ENCODE peak calls at places on chromosomes 11 and 22, in seven cellular contexts. One of them, this sample, is unnamed.

GRCh38 chr11:27524155-27524554 is 17.6 kb upstream of the LIN7C start:
- DNase-seq in HCT116: peak; percentile 35
- DNase-seq in uterus: no peak
- DNase-seq in OCI-LY7: no peak
- DNase-seq in A549: no peak
- DNase-seq in heart left ventricle: no peak
- DNase-seq in sigmoid colon: no peak
- DNase-seq in this sample: no peak

GRCh38 chr11:87338046-87338639 is 300.4 kb downstream of the TMEM135 start:
- DNase-seq in HCT116: no peak
- DNase-seq in uterus: no peak
- DNase-seq in OCI-LY7: no peak
- DNase-seq in A549: no peak
- DNase-seq in heart left ventricle: no peak
- DNase-seq in sigmoid colon: no peak
- DNase-seq in this sample: no peak

GRCh38 chr22:34841321-34841901 is 224.5 kb upstream of the ISX start:
- DNase-seq in HCT116: no peak
- DNase-seq in uterus: no peak
- DNase-seq in OCI-LY7: no peak
- DNase-seq in A549: no peak
- DNase-seq in heart left ventricle: no peak
- DNase-seq in sigmoid colon: no peak
- DNase-seq in this sample: no peak

GRCh38 chr11:104876324-104876723 is 21.9 kb downstream of the CASP12 start:
- DNase-seq in HCT116: no peak
- DNase-seq in uterus: no peak
- DNase-seq in OCI-LY7: no peak
- DNase-seq in A549: no peak
- DNase-seq in heart left ventricle: no peak
- DNase-seq in sigmoid colon: no peak
- DNase-seq in this sample: no peak

GRCh38 chr11:123729602-123730001 is 11.9 kb downstream of the ZNF202 start:
- DNase-seq in HCT116: no peak
- DNase-seq in uterus: no peak
- DNase-seq in OCI-LY7: no peak
- DNase-seq in A549: no peak
- DNase-seq in heart left ventricle: no peak
- DNase-seq in sigmoid colon: no peak
- DNase-seq in this sample: no peak

GRCh38 chr11:29018631-29019030 is 910.4 kb downstream of the METTL15 start:
- DNase-seq in HCT116: no peak
- DNase-seq in uterus: no peak
- DNase-seq in OCI-LY7: no peak
- DNase-seq in A549: peak; percentile 49
- DNase-seq in heart left ventricle: no peak
- DNase-seq in sigmoid colon: no peak
- DNase-seq in this sample: no peak

GRCh38 chr11:61702701-61703312 is 22.6 kb downstream of the DAGLA start:
- DNase-seq in HCT116: no peak
- DNase-seq in uterus: no peak
- DNase-seq in OCI-LY7: no peak
- DNase-seq in A549: no peak
- DNase-seq in heart left ventricle: no peak
- DNase-seq in sigmoid colon: no peak
- DNase-seq in this sample: no peak

GRCh38 chr22:40603088-40603605 is 33.4 kb downstream of the MRTFA start:
- DNase-seq in HCT116: no peak
- DNase-seq in uterus: no peak
- DNase-seq in OCI-LY7: no peak
- DNase-seq in A549: no peak
- DNase-seq in heart left ventricle: no peak
- DNase-seq in sigmoid colon: no peak
- DNase-seq in this sample: no peak

GRCh38 chr11:116173946-116174911 is 598.6 kb downstream of the BUD13 start:
- DNase-seq in HCT116: no peak
- DNase-seq in uterus: no peak
- DNase-seq in OCI-LY7: no peak
- DNase-seq in A549: no peak
- DNase-seq in heart left ventricle: no peak
- DNase-seq in sigmoid colon: no peak
- DNase-seq in this sample: no peak

GRCh38 chr11:6855971-6856542 is 6.8 kb upstream of the OR10A2 start:
- DNase-seq in HCT116: no peak
- DNase-seq in uterus: no peak
- DNase-seq in OCI-LY7: no peak
- DNase-seq in A549: no peak
- DNase-seq in heart left ventricle: no peak
- DNase-seq in sigmoid colon: no peak
- DNase-seq in this sample: no peak

GRCh38 chr11:114179234-114179941 is 116.8 kb upstream of the NNMT start:
- DNase-seq in HCT116: no peak
- DNase-seq in uterus: peak; percentile 84
- DNase-seq in OCI-LY7: peak; percentile 26
- DNase-seq in A549: no peak
- DNase-seq in heart left ventricle: peak; percentile 79
- DNase-seq in sigmoid colon: peak; percentile 98
- DNase-seq in this sample: peak; percentile 75

GRCh38 chr11:2129323-2129698 is 9.9 kb downstream of the IGF2 start:
- DNase-seq in HCT116: no peak
- DNase-seq in uterus: no peak
- DNase-seq in OCI-LY7: no peak
- DNase-seq in A549: no peak
- DNase-seq in heart left ventricle: peak; percentile 59
- DNase-seq in sigmoid colon: no peak
- DNase-seq in this sample: no peak

GRCh38 chr22:40653361-40653760 is 16.8 kb upstream of the MRTFA start:
- DNase-seq in HCT116: no peak
- DNase-seq in uterus: no peak
- DNase-seq in OCI-LY7: no peak
- DNase-seq in A549: no peak
- DNase-seq in heart left ventricle: no peak
- DNase-seq in sigmoid colon: no peak
- DNase-seq in this sample: no peak

GRCh38 chr11:116888884-116889549 is 51.6 kb upstream of the APOA1 start:
- DNase-seq in HCT116: no peak
- DNase-seq in uterus: no peak
- DNase-seq in OCI-LY7: no peak
- DNase-seq in A549: no peak
- DNase-seq in heart left ventricle: no peak
- DNase-seq in sigmoid colon: no peak
- DNase-seq in this sample: no peak

GRCh38 chr22:44941176-44941575 is 68.6 kb downstream of the PHF21B start:
- DNase-seq in HCT116: no peak
- DNase-seq in uterus: no peak
- DNase-seq in OCI-LY7: no peak
- DNase-seq in A549: no peak
- DNase-seq in heart left ventricle: no peak
- DNase-seq in sigmoid colon: no peak
- DNase-seq in this sample: no peak

GRCh38 chr22:44942979-44943700 is 66.7 kb downstream of the PHF21B start:
- DNase-seq in HCT116: no peak
- DNase-seq in uterus: no peak
- DNase-seq in OCI-LY7: no peak
- DNase-seq in A549: no peak
- DNase-seq in heart left ventricle: no peak
- DNase-seq in sigmoid colon: no peak
- DNase-seq in this sample: peak; percentile 22

GRCh38 chr22:44944891-44945600 is 64.8 kb downstream of the PHF21B start:
- DNase-seq in HCT116: no peak
- DNase-seq in uterus: no peak
- DNase-seq in OCI-LY7: no peak
- DNase-seq in A549: no peak
- DNase-seq in heart left ventricle: no peak
- DNase-seq in sigmoid colon: no peak
- DNase-seq in this sample: peak; percentile 17

GRCh38 chr22:44942056-44942455 is 67.7 kb downstream of the PHF21B start:
- DNase-seq in HCT116: no peak
- DNase-seq in uterus: no peak
- DNase-seq in OCI-LY7: no peak
- DNase-seq in A549: no peak
- DNase-seq in heart left ventricle: no peak
- DNase-seq in sigmoid colon: no peak
- DNase-seq in this sample: peak; percentile 39

DNA sequence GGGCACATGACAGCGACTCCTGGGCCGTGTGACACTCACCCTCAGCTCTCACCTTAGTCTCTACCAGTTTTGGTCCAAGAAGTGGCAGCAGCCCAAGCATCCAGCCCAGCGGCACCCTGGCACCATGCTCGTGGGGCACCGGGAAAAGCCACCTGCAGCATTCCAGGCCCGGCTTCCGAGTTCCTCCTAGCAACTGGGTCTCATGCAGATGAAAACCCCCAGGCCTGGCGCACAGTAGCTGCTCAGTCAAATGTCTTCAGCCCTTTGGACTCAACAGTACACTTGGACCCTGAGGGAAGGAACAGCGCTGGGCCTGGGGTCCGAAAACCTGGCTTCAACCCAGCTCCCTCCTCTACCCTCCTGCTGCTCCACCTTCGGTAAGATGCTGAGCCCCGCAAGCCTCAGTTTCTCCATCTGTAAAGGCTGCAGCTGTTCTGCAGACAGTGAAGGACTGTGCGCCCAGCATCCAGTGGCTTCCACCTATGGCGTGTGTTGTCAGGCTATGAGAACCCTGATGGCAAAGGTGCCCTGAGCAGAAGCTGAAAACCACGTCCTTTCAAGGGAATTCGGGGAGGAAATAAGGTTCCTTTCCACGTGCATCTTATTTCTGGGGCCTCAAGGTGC is 66.0 kb downstream of the PHF21B start:
- DNase-seq in HCT116: no peak
- DNase-seq in uterus: no peak
- DNase-seq in OCI-LY7: no peak
- DNase-seq in A549: no peak
- DNase-seq in heart left ventricle: no peak
- DNase-seq in sigmoid colon: no peak
- DNase-seq in this sample: peak; percentile 36
- H3K4me3 ChIP-seq in HCT116: no peak overlapping the region
- H3K4me3 ChIP-seq in uterus: no peak overlapping the region
- H3K4me3 ChIP-seq in OCI-LY7: no peak overlapping the region
- H3K4me3 ChIP-seq in A549: no peak overlapping the region
- H3K4me3 ChIP-seq in heart left ventricle: no peak overlapping the region
- H3K4me3 ChIP-seq in sigmoid colon: no peak overlapping the region
- H3K4me3 ChIP-seq in this sample: no peak overlapping the region

GRCh38 chr11:100712618-100713017 is 25.5 kb downstream of the ARHGAP42 start:
- DNase-seq in HCT116: no peak
- DNase-seq in uterus: no peak
- DNase-seq in OCI-LY7: no peak
- DNase-seq in A549: no peak
- DNase-seq in heart left ventricle: no peak
- DNase-seq in sigmoid colon: no peak
- DNase-seq in this sample: no peak
- H3K4me1 ChIP-seq in HCT116: peaks cover 27% of the 10 kb centered on the region
- H3K4me1 ChIP-seq in uterus: no peaks in the 10 kb centered on the region
- H3K4me1 ChIP-seq in OCI-LY7: no peaks in the 10 kb centered on the region
- H3K4me1 ChIP-seq in A549: peaks cover 20% of the 10 kb centered on the region
- H3K4me1 ChIP-seq in heart left ventricle: no peaks in the 10 kb centered on the region
- H3K4me1 ChIP-seq in sigmoid colon: no peaks in the 10 kb centered on the region
- H3K4me1 ChIP-seq in this sample: no peaks in the 10 kb centered on the region

DNA sequence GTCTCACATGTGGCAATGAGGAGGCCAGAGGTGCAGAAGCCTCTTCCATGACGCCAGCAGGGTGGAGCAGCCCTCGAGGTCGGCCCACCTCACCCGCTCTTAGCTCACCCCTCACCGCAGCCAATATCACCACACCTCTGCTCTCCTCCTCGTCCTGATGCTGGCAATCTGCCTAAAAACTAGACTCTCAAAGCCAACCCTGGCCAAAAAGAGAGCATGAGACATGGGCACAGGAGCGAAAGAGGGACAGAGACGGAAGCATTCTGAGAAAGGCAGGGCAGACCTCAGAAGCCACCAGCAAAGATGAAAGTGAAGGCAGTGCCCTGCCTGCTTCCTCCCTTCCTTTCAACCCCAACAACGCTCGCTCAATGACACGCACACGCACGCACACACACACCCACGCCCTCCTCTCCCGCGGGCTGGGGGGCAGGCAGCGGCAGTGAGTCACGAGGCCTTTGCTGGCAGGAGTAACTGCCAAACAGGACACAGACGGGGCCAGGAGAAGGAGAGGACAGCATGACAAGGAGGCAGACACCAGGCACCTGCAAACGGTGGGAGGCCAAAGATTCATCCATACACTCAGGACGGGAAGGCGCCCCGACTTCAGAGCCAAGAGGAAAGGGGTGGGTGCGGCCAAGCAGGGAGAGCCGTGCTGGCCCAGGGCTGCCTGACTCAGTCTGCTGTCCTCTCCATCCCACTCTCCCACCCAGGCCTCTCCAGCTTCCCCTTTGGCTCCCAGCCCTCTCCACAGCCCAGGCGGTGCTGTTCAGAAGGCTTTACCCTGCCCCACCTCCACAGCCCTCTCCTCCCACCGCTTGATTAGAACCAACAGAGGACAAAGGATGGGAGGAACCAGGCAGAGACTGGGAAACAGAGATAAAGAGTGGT is 11.4 kb downstream of the IGSF9B start:
- DNase-seq in HCT116: no peak
- DNase-seq in uterus: peak; percentile 72
- DNase-seq in OCI-LY7: no peak
- DNase-seq in A549: no peak
- DNase-seq in heart left ventricle: peak; percentile 78
- DNase-seq in sigmoid colon: peak; percentile 83
- DNase-seq in this sample: no peak
- TF ChIP-seq CTCF in HCT116: no peak
- TF ChIP-seq CTCF in uterus: no peak
- TF ChIP-seq CTCF in OCI-LY7: no peak
- TF ChIP-seq CTCF in A549: no peak
- TF ChIP-seq CTCF in heart left ventricle: no peak
- TF ChIP-seq CTCF in sigmoid colon: no peak
- TF ChIP-seq CTCF in this sample: no peak

DNA sequence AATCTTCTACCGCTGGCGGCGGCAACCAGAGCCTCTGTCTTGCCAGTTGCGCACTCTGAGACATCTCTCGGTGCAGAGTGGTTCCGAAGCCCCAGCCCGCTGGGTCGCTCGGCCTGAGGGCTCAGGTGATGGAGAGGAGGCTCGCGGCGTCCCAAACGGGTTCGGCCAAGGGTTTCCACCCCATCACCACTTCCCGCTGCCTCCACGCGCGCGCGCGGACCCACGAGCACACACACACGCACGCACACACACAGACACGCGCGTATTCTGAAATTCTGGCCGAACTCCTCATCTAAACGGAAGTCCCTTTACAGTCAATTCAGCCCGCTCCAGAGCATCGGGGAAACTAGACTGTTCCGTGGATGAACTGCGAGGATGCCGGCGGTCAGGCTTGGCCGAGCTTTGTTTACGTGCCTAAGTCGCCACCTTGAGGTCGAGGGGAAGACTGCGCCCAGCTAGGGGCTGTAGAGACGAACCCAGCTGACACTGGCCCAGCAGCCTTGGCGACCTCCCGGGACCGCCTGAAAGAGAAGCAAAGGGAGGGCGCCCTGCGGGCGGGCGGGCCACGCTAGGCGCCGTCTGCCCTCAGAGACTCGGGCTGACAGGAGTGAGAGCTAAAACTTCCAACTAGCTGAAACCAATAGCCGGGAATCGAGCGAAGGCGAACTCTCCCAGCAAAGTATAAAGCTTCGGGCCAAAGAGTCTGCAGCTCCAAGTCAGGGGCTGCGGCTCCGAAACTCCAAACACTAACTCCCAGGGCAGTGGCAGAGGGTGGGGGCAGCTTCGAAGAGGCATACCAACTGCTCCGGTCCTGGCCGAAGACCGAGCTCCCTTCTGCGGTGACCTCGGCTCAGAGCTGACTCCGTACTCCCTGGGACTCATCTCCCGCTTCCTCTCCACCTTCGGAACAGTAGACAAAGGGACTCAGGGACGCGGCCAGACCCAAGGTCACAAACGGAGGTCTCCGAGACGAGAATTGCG is 124.8 kb upstream of the C11orf58 start:
- DNase-seq in HCT116: peak; percentile 61
- DNase-seq in uterus: peak; percentile 78
- DNase-seq in OCI-LY7: peak; percentile 64
- DNase-seq in A549: peak; percentile 79
- DNase-seq in heart left ventricle: peak; percentile 91
- DNase-seq in sigmoid colon: peak; percentile 89
- DNase-seq in this sample: peak; percentile 91
- H3K4me3 ChIP-seq in HCT116: peak overlapping the region; percentile 45
- H3K4me3 ChIP-seq in uterus: peak overlapping the region; percentile 5
- H3K4me3 ChIP-seq in OCI-LY7: peak overlapping the region; percentile 29
- H3K4me3 ChIP-seq in A549: peak overlapping the region; percentile 49
- H3K4me3 ChIP-seq in heart left ventricle: peak overlapping the region; percentile 21
- H3K4me3 ChIP-seq in sigmoid colon: peak overlapping the region; percentile 31
- H3K4me3 ChIP-seq in this sample: no peak overlapping the region

This sample was measured in mucosa of descending colon.